ENCODE peak calls at places on chromosome 1, in eight cellular contexts. L, D, E, K, H, Y, G and I are unnamed samples.

GRCh38 chr1:111212634-111213335 is 12.3 kb upstream of the DENND2D start:
- DNase-seq in L (no peak), D (no peak), E (no peak), K (no peak), H (no peak), Y (no peak), G (no peak), I (no peak)

GRCh38 chr1:232226197-232226681 is 403.7 kb downstream of the SIPA1L2 start:
- DNase-seq in L (no peak), D (peak), E (no peak), K (no peak), H (no peak), Y (no peak), G (peak), I (peak)

GRCh38 chr1:51843948-51844347 is 34.6 kb downstream of the NRDC start:
- DNase-seq in L (no peak), D (no peak), E (no peak), K (no peak), H (no peak), Y (no peak), G (no peak), I (no peak)

GRCh38 chr1:221543529-221544120 is 198.3 kb downstream of the DUSP10 start:
- DNase-seq in L (no peak), D (peak), E (no peak), K (no peak), H (no peak), Y (no peak), G (peak), I (no peak)

GRCh38 chr1:199173356-199173755 is 534.5 kb downstream of the PTPRC start:
- DNase-seq in L (no peak), D (peak), E (no peak), K (no peak), H (no peak), Y (no peak), G (no peak), I (no peak)

GRCh38 chr1:175033931-175034330 is 10.7 kb upstream of the MRPS14 start:
- DNase-seq in L (no peak), D (no peak), E (no peak), K (no peak), H (no peak), Y (no peak), G (no peak), I (no peak)

GRCh38 chr1:93938461-93939145 is 29.4 kb upstream of the GCLM start:
- DNase-seq in L (no peak), D (peak), E (no peak), K (no peak), H (peak), Y (no peak), G (no peak), I (no peak)

GRCh38 chr1:110291241-110292030 is 47.7 kb upstream of the RBM15 start:
- DNase-seq in L (no peak), D (no peak), E (no peak), K (no peak), H (no peak), Y (no peak), G (no peak), I (no peak)

GRCh38 chr1:197911857-197912696 is 5.1 kb upstream of the LHX9 start:
- DNase-seq in L (no peak), D (no peak), E (no peak), K (no peak), H (no peak), Y (no peak), G (no peak), I (no peak)

GRCh38 chr1:185157599-185158469 is 867 bp downstream of the SWT1 start:
- DNase-seq in L (no peak), D (peak), E (no peak), K (no peak), H (peak), Y (no peak), G (no peak), I (no peak)

GRCh38 chr1:245895455-245895959 is 611.6 kb downstream of the SMYD3 start:
- DNase-seq in L (no peak), D (no peak), E (no peak), K (no peak), H (no peak), Y (no peak), G (no peak), I (no peak)

GRCh38 chr1:81706650-81707435 is 93.9 kb upstream of the ADGRL2 start:
- DNase-seq in L (no peak), D (peak), E (no peak), K (no peak), H (no peak), Y (no peak), G (no peak), I (no peak)

GRCh38 chr1:56151402-56151801 is 428.0 kb downstream of the PLPP3 start:
- DNase-seq in L (no peak), D (no peak), E (no peak), K (no peak), H (no peak), Y (no peak), G (no peak), I (no peak)

GRCh38 chr1:15261155-15262002 is 14.4 kb downstream of the FHAD1 start:
- DNase-seq in L (no peak), D (no peak), E (no peak), K (no peak), H (no peak), Y (peak), G (no peak), I (no peak)

GRCh38 chr1:188670837-188671236 is 1806.8 kb downstream of the BRINP3 start:
- DNase-seq in L (no peak), D (peak), E (no peak), K (no peak), H (no peak), Y (no peak), G (no peak), I (no peak)

GRCh38 chr1:14969006-14969405 is 184.5 kb upstream of the TMEM51 start:
- DNase-seq in L (no peak), D (no peak), E (no peak), K (no peak), H (no peak), Y (no peak), G (no peak), I (no peak)

GRCh38 chr1:23979387-23980005 is 631 bp downstream of the SRSF10 start:
- DNase-seq in L (no peak), D (no peak), E (no peak), K (no peak), H (no peak), Y (no peak), G (no peak), I (no peak)

GRCh38 chr1:203424861-203425667 is 50.5 kb upstream of the PRELP start:
- DNase-seq in L (no peak), D (no peak), E (no peak), K (no peak), H (no peak), Y (no peak), G (peak), I (no peak)

GRCh38 chr1:156980551-156980950 is 60.1 kb downstream of the LRRC71 start:
- DNase-seq in L (no peak), D (no peak), E (no peak), K (no peak), H (no peak), Y (no peak), G (no peak), I (no peak)

GRCh38 chr1:159978107-159978398 is 24.0 kb upstream of the SLAMF9 start:
- DNase-seq in L (no peak), D (no peak), E (no peak), K (no peak), H (no peak), Y (peak), G (no peak), I (no peak)

GRCh38 chr1:175572932-175573871 is 170.2 kb downstream of the TNR start:
- DNase-seq in L (peak), D (no peak), E (peak), K (no peak), H (no peak), Y (peak), G (peak), I (no peak)

GRCh38 chr1:222163895-222164294 is 384.0 kb downstream of the HHIPL2 start:
- DNase-seq in L (no peak), D (no peak), E (no peak), K (no peak), H (no peak), Y (no peak), G (no peak), I (no peak)